ENCODE peak calls at places on chromosomes 16 and 17, in six cellular contexts. One of them, this sample, is unnamed.

GRCh38 chr16:27379919-27380318 is 22.1 kb upstream of the IL21R start:
- DNase-seq in MG63: no peak
- DNase-seq in Karpas-422: no peak
- DNase-seq in CD4-positive, CD25-positive, alpha-beta regulatory T cell: no peak
- DNase-seq in endothelial cell of umbilical vein: no peak
- DNase-seq in Caco-2: no peak
- DNase-seq in this sample: no peak

GRCh38 chr17:75471207-75471606 is 14.8 kb downstream of the TMEM94 start:
- DNase-seq in MG63: no peak
- DNase-seq in Karpas-422: no peak
- DNase-seq in CD4-positive, CD25-positive, alpha-beta regulatory T cell: no peak
- DNase-seq in endothelial cell of umbilical vein: no peak
- DNase-seq in Caco-2: no peak
- DNase-seq in this sample: no peak

GRCh38 chr16:85327731-85328664 is 215.7 kb upstream of the CIBAR2 start:
- DNase-seq in MG63: no peak
- DNase-seq in Karpas-422: no peak
- DNase-seq in CD4-positive, CD25-positive, alpha-beta regulatory T cell: no peak
- DNase-seq in endothelial cell of umbilical vein: peak
- DNase-seq in Caco-2: no peak
- DNase-seq in this sample: peak

GRCh38 chr17:50657627-50658026 is 22.9 kb downstream of the ABCC3 start:
- DNase-seq in MG63: no peak
- DNase-seq in Karpas-422: no peak
- DNase-seq in CD4-positive, CD25-positive, alpha-beta regulatory T cell: no peak
- DNase-seq in endothelial cell of umbilical vein: no peak
- DNase-seq in Caco-2: no peak
- DNase-seq in this sample: no peak

GRCh38 chr17:70829876-70830275 is 660.5 kb downstream of the KCNJ2 start:
- DNase-seq in MG63: no peak
- DNase-seq in Karpas-422: no peak
- DNase-seq in CD4-positive, CD25-positive, alpha-beta regulatory T cell: no peak
- DNase-seq in endothelial cell of umbilical vein: no peak
- DNase-seq in Caco-2: no peak
- DNase-seq in this sample: no peak

GRCh38 chr17:7914771-7915610 is 1.1 kb downstream of the RNF227 start:
- DNase-seq in MG63: no peak
- DNase-seq in Karpas-422: peak
- DNase-seq in CD4-positive, CD25-positive, alpha-beta regulatory T cell: no peak
- DNase-seq in endothelial cell of umbilical vein: peak
- DNase-seq in Caco-2: no peak
- DNase-seq in this sample: no peak

GRCh38 chr16:57132470-57132869 is 40.1 kb downstream of the CPNE2 start:
- DNase-seq in MG63: no peak
- DNase-seq in Karpas-422: no peak
- DNase-seq in CD4-positive, CD25-positive, alpha-beta regulatory T cell: no peak
- DNase-seq in endothelial cell of umbilical vein: no peak
- DNase-seq in Caco-2: peak
- DNase-seq in this sample: no peak

GRCh38 chr17:59783221-59784016 is 76.0 kb downstream of the VMP1 start:
- DNase-seq in MG63: no peak
- DNase-seq in Karpas-422: no peak
- DNase-seq in CD4-positive, CD25-positive, alpha-beta regulatory T cell: peak
- DNase-seq in endothelial cell of umbilical vein: peak
- DNase-seq in Caco-2: no peak
- DNase-seq in this sample: peak

GRCh38 chr17:80101946-80102706 is 745 bp downstream of the GAA start:
- DNase-seq in MG63: no peak
- DNase-seq in Karpas-422: peak
- DNase-seq in CD4-positive, CD25-positive, alpha-beta regulatory T cell: no peak
- DNase-seq in endothelial cell of umbilical vein: peak
- DNase-seq in Caco-2: peak
- DNase-seq in this sample: peak

GRCh38 chr16:67897231-67897630 is 4.2 kb downstream of the PSKH1 start:
- DNase-seq in MG63: peak
- DNase-seq in Karpas-422: no peak
- DNase-seq in CD4-positive, CD25-positive, alpha-beta regulatory T cell: no peak
- DNase-seq in endothelial cell of umbilical vein: peak
- DNase-seq in Caco-2: no peak
- DNase-seq in this sample: no peak

GRCh38 chr16:85093705-85094104 is 18.6 kb downstream of the CIBAR2 start:
- DNase-seq in MG63: no peak
- DNase-seq in Karpas-422: no peak
- DNase-seq in CD4-positive, CD25-positive, alpha-beta regulatory T cell: no peak
- DNase-seq in endothelial cell of umbilical vein: no peak
- DNase-seq in Caco-2: no peak
- DNase-seq in this sample: no peak

GRCh38 chr17:31487648-31488263 is 96.3 kb downstream of the RAB11FIP4 start:
- DNase-seq in MG63: peak
- DNase-seq in Karpas-422: peak
- DNase-seq in CD4-positive, CD25-positive, alpha-beta regulatory T cell: peak
- DNase-seq in endothelial cell of umbilical vein: no peak
- DNase-seq in Caco-2: peak
- DNase-seq in this sample: peak

GRCh38 chr17:16407911-16408588 is 7.3 kb upstream of the TRPV2 start:
- DNase-seq in MG63: no peak
- DNase-seq in Karpas-422: peak
- DNase-seq in CD4-positive, CD25-positive, alpha-beta regulatory T cell: no peak
- DNase-seq in endothelial cell of umbilical vein: peak
- DNase-seq in Caco-2: no peak
- DNase-seq in this sample: peak

GRCh38 chr17:57874434-57875108 is 24.7 kb upstream of the MRPS23 start:
- DNase-seq in MG63: peak
- DNase-seq in Karpas-422: no peak
- DNase-seq in CD4-positive, CD25-positive, alpha-beta regulatory T cell: no peak
- DNase-seq in endothelial cell of umbilical vein: peak
- DNase-seq in Caco-2: no peak
- DNase-seq in this sample: no peak

GRCh38 chr17:40493697-40494096 is 7.7 kb downstream of the TNS4 start:
- DNase-seq in MG63: peak
- DNase-seq in Karpas-422: no peak
- DNase-seq in CD4-positive, CD25-positive, alpha-beta regulatory T cell: no peak
- DNase-seq in endothelial cell of umbilical vein: no peak
- DNase-seq in Caco-2: no peak
- DNase-seq in this sample: no peak

GRCh38 chr17:27224526-27225315 is 69.2 kb upstream of the WSB1 start:
- DNase-seq in MG63: no peak
- DNase-seq in Karpas-422: no peak
- DNase-seq in CD4-positive, CD25-positive, alpha-beta regulatory T cell: no peak
- DNase-seq in endothelial cell of umbilical vein: no peak
- DNase-seq in Caco-2: no peak
- DNase-seq in this sample: no peak

GRCh38 chr17:68428498-68429172 is 28.7 kb downstream of the WIPI1 start:
- DNase-seq in MG63: no peak
- DNase-seq in Karpas-422: no peak
- DNase-seq in CD4-positive, CD25-positive, alpha-beta regulatory T cell: no peak
- DNase-seq in endothelial cell of umbilical vein: no peak
- DNase-seq in Caco-2: no peak
- DNase-seq in this sample: no peak

GRCh38 chr16:70160388-70160787 is 13.2 kb upstream of the CLEC18C start:
- DNase-seq in MG63: no peak
- DNase-seq in Karpas-422: no peak
- DNase-seq in CD4-positive, CD25-positive, alpha-beta regulatory T cell: no peak
- DNase-seq in endothelial cell of umbilical vein: no peak
- DNase-seq in Caco-2: no peak
- DNase-seq in this sample: peak

GRCh38 chr16:3188925-3189825 is 1.2 kb downstream of the OR1F1 start:
- DNase-seq in MG63: peak
- DNase-seq in Karpas-422: no peak
- DNase-seq in CD4-positive, CD25-positive, alpha-beta regulatory T cell: no peak
- DNase-seq in endothelial cell of umbilical vein: peak
- DNase-seq in Caco-2: no peak
- DNase-seq in this sample: peak

GRCh38 chr16:31147574-31147973 is 2.3 kb downstream of the PRSS36 start:
- DNase-seq in MG63: no peak
- DNase-seq in Karpas-422: no peak
- DNase-seq in CD4-positive, CD25-positive, alpha-beta regulatory T cell: no peak
- DNase-seq in endothelial cell of umbilical vein: no peak
- DNase-seq in Caco-2: no peak
- DNase-seq in this sample: no peak

GRCh38 chr16:79081292-79082066 is 519.1 kb downstream of the MAF start:
- DNase-seq in MG63: no peak
- DNase-seq in Karpas-422: no peak
- DNase-seq in CD4-positive, CD25-positive, alpha-beta regulatory T cell: no peak
- DNase-seq in endothelial cell of umbilical vein: no peak
- DNase-seq in Caco-2: peak
- DNase-seq in this sample: no peak

DNA sequence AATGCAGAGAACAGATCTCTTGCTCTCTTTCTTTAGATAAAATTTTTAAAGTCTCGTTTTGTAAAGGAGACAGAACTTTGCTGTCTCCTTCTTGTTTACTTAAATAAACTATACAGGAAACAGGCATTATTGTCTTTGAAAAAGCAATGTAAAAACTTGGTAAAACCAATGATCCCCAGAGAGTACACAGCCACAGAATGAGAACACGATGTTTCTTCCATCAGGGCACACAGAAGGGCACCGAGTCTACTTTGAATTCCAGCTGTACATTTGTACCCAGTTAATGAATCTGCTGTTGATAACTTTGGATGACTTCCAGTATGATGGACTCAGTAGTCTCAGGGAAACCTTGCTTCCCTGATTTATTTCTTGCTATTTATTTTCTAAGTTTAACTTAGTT is 8.1 kb upstream of the TMEM100 start:
- DNase-seq in MG63: no peak
- DNase-seq in Karpas-422: no peak
- DNase-seq in CD4-positive, CD25-positive, alpha-beta regulatory T cell: no peak
- DNase-seq in endothelial cell of umbilical vein: peak
- DNase-seq in Caco-2: no peak
- DNase-seq in this sample: no peak
- H3K4me3 ChIP-seq in MG63: no peak
- H3K4me3 ChIP-seq in Karpas-422: no peak
- H3K4me3 ChIP-seq in CD4-positive, CD25-positive, alpha-beta regulatory T cell: no peak
- H3K4me3 ChIP-seq in endothelial cell of umbilical vein: no peak
- H3K4me3 ChIP-seq in Caco-2: no peak
- H3K4me3 ChIP-seq in this sample: no peak

GRCh38 chr16:628321-629061 is 2.3 kb upstream of the WFIKKN1 start:
- DNase-seq in MG63: no peak
- DNase-seq in Karpas-422: no peak
- DNase-seq in CD4-positive, CD25-positive, alpha-beta regulatory T cell: no peak
- DNase-seq in endothelial cell of umbilical vein: no peak
- DNase-seq in Caco-2: no peak
- DNase-seq in this sample: no peak

GRCh38 chr16:630024-630814 is 566 bp upstream of the WFIKKN1 start:
- DNase-seq in MG63: no peak
- DNase-seq in Karpas-422: no peak
- DNase-seq in CD4-positive, CD25-positive, alpha-beta regulatory T cell: no peak
- DNase-seq in endothelial cell of umbilical vein: no peak
- DNase-seq in Caco-2: no peak
- DNase-seq in this sample: no peak

GRCh38 chr16:627458-628239 is 3.1 kb upstream of the WFIKKN1 start:
- DNase-seq in MG63: peak
- DNase-seq in Karpas-422: no peak
- DNase-seq in CD4-positive, CD25-positive, alpha-beta regulatory T cell: no peak
- DNase-seq in endothelial cell of umbilical vein: no peak
- DNase-seq in Caco-2: peak
- DNase-seq in this sample: no peak

GRCh38 chr16:630815-631405 is at the start of gene WFIKKN1:
- DNase-seq in MG63: no peak
- DNase-seq in Karpas-422: no peak
- DNase-seq in CD4-positive, CD25-positive, alpha-beta regulatory T cell: no peak
- DNase-seq in endothelial cell of umbilical vein: no peak
- DNase-seq in Caco-2: no peak
- DNase-seq in this sample: no peak

DNA sequence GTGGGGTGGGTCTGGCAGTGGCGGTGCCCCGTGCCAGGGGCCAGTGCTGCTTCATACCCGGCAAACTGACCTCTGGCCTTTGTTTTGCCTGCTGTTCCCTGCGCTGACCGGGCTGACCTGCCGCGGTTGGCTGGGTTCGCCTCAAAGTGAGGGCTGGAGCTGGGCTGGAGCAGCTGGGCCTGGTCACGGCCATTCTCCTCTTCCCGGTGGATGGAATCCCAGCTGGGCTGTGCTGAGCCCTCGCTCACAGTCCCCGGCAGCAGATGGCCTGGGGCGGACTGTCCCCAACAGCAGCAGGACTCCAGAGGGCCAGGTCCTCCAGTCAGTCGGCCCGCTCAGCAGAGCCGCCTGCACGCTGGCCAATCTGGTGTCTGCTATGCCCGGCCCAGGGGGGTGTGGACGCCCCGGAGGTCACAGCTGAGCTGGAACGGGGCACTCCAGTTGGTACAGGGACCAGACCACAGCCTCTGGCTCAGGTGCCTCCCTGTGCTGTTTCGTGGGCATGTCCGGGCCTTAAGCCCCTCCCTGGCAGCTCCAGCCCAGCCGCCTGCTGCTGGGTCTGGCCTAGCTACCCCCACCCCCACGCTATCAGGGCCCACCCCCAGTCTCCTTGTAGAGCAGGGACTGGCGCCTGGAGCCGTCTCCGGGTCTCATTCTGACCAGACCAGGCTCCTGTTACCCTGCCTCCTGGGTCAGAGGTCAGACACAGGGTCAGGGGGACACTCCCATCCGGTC is 1.3 kb upstream of the WFIKKN1 start:
- DNase-seq in MG63: no peak
- DNase-seq in Karpas-422: no peak
- DNase-seq in CD4-positive, CD25-positive, alpha-beta regulatory T cell: no peak
- DNase-seq in endothelial cell of umbilical vein: no peak
- DNase-seq in Caco-2: peak
- DNase-seq in this sample: no peak
- H3K4me3 ChIP-seq in MG63: no peak
- H3K4me3 ChIP-seq in Karpas-422: no peak
- H3K4me3 ChIP-seq in CD4-positive, CD25-positive, alpha-beta regulatory T cell: no peak
- H3K4me3 ChIP-seq in endothelial cell of umbilical vein: no peak
- H3K4me3 ChIP-seq in Caco-2: no peak
- H3K4me3 ChIP-seq in this sample: no peak

DNA sequence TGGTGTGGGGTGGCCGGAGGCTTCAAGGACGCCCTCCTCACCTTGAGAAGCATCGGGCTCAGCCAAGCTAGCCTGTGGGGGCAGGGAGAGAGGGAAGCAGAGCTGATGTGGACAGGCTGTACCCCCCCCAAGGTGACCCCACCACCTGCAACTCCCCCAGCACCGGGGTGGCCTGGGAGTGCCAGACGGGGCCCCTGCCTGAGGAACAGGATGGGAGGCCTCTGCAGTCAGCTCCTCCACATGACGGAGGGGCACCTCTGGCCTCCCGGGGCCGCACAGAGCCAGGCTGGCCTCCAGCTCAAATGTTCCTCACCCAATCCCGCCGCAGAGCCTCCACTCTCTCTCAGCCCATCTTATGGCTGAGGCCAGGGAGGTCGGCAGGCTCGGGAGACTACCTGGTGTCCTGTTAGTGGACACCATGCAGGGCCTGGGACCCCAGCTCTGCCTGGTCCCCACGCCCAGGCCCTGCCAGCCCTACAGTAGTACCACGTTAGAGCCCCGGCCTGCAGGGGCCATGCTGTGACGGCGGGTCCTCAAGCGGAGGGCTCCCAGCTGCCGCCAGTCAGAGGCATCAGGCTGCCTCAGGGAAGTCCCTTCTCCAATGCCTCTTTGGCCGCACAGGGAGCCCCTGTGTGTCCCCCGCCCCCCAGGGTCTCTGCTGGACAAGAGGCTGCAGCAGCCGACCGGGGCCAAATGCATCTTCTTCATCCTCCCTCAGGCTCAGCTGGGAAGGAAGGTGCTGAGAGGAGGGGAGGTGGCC is 19.5 kb upstream of the SLC38A10 start:
- DNase-seq in MG63: no peak
- DNase-seq in Karpas-422: no peak
- DNase-seq in CD4-positive, CD25-positive, alpha-beta regulatory T cell: no peak
- DNase-seq in endothelial cell of umbilical vein: no peak
- DNase-seq in Caco-2: no peak
- DNase-seq in this sample: no peak
- H3K4me3 ChIP-seq in MG63: no peak
- H3K4me3 ChIP-seq in Karpas-422: no peak
- H3K4me3 ChIP-seq in CD4-positive, CD25-positive, alpha-beta regulatory T cell: no peak
- H3K4me3 ChIP-seq in endothelial cell of umbilical vein: no peak
- H3K4me3 ChIP-seq in Caco-2: no peak
- H3K4me3 ChIP-seq in this sample: no peak

GRCh38 chr17:1931759-1932579 is 93.2 kb downstream of the RTN4RL1 start:
- DNase-seq in MG63: peak
- DNase-seq in Karpas-422: no peak
- DNase-seq in CD4-positive, CD25-positive, alpha-beta regulatory T cell: no peak
- DNase-seq in endothelial cell of umbilical vein: no peak
- DNase-seq in Caco-2: peak
- DNase-seq in this sample: no peak
- H3K4me3 ChIP-seq in MG63: no peak
- H3K4me3 ChIP-seq in Karpas-422: no peak
- H3K4me3 ChIP-seq in CD4-positive, CD25-positive, alpha-beta regulatory T cell: no peak
- H3K4me3 ChIP-seq in endothelial cell of umbilical vein: no peak
- H3K4me3 ChIP-seq in Caco-2: no peak
- H3K4me3 ChIP-seq in this sample: no peak